ENCODE peak calls at places on chromosome 16, in five cellular contexts. C, F, U, H and S are unnamed samples.

GRCh38 chr16:10678655-10679054 is 16.1 kb downstream of the TEKT5 start:
- DNase-seq in C (no peak), F (no peak), H (no peak), U (no peak), S (no peak)

GRCh38 chr16:66845791-66846221 is 1.6 kb downstream of the CA7 start:
- DNase-seq in C (no peak), U (no peak), H (peak), F (no peak), S (no peak)

GRCh38 chr16:65933703-65934102 is 432.8 kb upstream of the CDH5 start:
- DNase-seq in H (no peak), C (no peak), F (no peak), U (no peak), S (no peak)

GRCh38 chr16:719815-720506 is 985 bp upstream of the ANTKMT start:
- DNase-seq in C (no peak), F (peak), H (no peak), U (no peak), S (peak)

GRCh38 chr16:66695474-66695934 is 1.0 kb downstream of the CMTM4 start:
- DNase-seq in F (no peak), U (no peak), C (no peak), H (no peak), S (no peak)

GRCh38 chr16:86528061-86528929 is 18.0 kb downstream of the FOXF1 start:
- DNase-seq in C (no peak), U (no peak), H (no peak), F (no peak), S (peak)

GRCh38 chr16:52035406-52035805 is 511.5 kb downstream of the TOX3 start:
- DNase-seq in F (no peak), U (no peak), C (no peak), H (no peak), S (no peak)

GRCh38 chr16:74297296-74297665 is 667 bp downstream of the PSMD7 start:
- DNase-seq in F (peak), C (no peak), H (no peak), U (no peak), S (no peak)

GRCh38 chr16:56549744-56550385 is 15.0 kb upstream of the MT4 start:
- DNase-seq in U (no peak), H (no peak), F (no peak), C (no peak), S (no peak)

DNA sequence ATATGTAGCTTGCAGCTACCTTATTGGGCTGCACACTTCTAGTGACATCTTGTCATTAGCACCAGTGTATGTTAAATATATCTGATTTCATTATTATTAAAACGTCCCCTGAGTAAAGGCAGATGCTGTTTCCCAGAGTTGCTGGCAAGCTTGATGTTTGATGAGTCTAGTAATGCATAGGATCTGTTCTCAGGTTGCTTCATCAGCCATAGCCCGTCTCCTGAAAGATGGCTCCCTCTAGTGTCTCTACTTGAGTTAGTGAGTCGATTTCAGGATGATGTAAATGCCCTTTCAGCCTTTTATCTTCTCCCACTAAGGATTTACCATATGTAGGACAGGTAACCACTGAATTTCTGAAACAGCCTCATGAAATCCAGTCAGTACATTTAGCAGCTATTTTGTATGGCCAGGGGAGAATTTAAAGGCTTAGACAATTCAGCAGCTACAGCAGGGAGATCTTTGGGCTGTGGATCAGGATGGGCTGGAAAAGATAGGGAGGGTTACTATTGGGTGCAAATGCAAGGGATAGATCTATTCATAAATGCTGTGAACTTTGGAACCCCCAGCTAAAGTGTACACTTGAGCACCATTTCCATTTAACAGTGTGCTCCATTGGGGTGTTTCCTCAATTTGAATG is 376.3 kb downstream of the CNTNAP4 start:
- DNase-seq in F (peak), H (no peak), C (no peak), U (no peak), S (no peak)
- TF ChIP-seq CTCF in F (peak), H (no peak), C (peak), U (no peak), S (no peak)

DNA sequence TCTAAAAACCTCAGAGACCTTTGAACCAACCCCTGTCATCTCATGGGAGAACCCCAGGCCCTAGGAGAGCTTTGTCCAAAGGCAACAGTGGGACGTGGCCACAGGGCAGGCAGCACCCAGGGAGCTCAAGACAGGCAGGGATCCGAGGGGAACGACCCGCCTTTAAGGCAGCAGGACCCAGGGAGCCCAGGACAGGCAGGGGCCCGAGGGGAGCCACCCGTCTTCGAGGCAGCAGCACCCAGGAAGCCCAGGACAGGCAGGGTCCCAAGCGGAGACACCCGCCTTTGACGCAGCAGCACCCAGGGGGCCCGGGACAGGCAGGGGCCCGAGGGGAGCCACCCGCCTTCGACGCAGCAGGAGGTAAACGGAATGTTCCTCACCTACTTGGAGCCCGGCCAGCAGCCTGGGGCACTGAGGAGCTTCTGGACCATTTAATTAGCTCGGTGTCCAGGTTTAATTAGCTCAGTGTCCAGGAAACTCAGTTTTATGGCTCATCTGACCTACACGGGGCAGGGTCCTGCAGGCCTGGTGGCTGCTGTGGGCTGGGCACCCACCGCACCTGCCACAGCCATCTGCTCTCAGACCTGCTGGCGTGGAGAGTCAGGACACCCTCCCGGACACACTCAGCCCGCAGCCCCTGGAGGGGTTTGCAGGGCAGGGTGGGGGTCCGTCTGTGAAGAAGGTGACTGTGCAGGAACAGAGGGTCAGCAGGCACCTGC is 24.4 kb downstream of the PIEZO1 start:
- DNase-seq in F (peak), C (no peak), U (no peak), H (no peak), S (no peak)
- TF ChIP-seq EP300 in F (no peak), C (no peak), U (no peak), H (no peak), S (no peak)

GRCh38 chr16:84788968-84789371 is 30.8 kb upstream of the CRISPLD2 start:
- DNase-seq in F (peak), C (no peak), U (no peak), H (no peak), S (no peak)

GRCh38 chr16:84790291-84790690 is 29.5 kb upstream of the CRISPLD2 start:
- DNase-seq in F (no peak), H (no peak), C (no peak), U (no peak), S (no peak)

GRCh38 chr16:84789431-84789830 is 30.4 kb upstream of the CRISPLD2 start:
- DNase-seq in U (no peak), F (no peak), C (no peak), H (no peak), S (no peak)

GRCh38 chr16:84791501-84791900 is 28.3 kb upstream of the CRISPLD2 start:
- DNase-seq in H (no peak), C (no peak), F (no peak), U (no peak), S (no peak)

GRCh38 chr16:84791088-84791487 is 28.7 kb upstream of the CRISPLD2 start:
- DNase-seq in U (no peak), F (no peak), C (no peak), H (no peak), S (no peak)
- TF ChIP-seq POLR2AphosphoS5 in U (no peak), F (no peak), C (no peak), H (no peak), S (no peak)

GRCh38 chr16:14301150-14302030 is 230.3 kb downstream of the MRTFB start:
- DNase-seq in C (no peak), U (peak), H (no peak), F (peak), S (no peak)

GRCh38 chr16:14298374-14299122 is 227.4 kb downstream of the MRTFB start:
- DNase-seq in U (no peak), F (no peak), H (no peak), C (no peak), S (no peak)

GRCh38 chr16:14302399-14303181 is 231.5 kb downstream of the MRTFB start:
- DNase-seq in C (no peak), H (no peak), U (no peak), F (peak), S (no peak)

GRCh38 chr16:14302031-14302398 is 230.9 kb downstream of the MRTFB start:
- DNase-seq in U (peak), H (no peak), C (no peak), F (peak), S (peak)

DNA sequence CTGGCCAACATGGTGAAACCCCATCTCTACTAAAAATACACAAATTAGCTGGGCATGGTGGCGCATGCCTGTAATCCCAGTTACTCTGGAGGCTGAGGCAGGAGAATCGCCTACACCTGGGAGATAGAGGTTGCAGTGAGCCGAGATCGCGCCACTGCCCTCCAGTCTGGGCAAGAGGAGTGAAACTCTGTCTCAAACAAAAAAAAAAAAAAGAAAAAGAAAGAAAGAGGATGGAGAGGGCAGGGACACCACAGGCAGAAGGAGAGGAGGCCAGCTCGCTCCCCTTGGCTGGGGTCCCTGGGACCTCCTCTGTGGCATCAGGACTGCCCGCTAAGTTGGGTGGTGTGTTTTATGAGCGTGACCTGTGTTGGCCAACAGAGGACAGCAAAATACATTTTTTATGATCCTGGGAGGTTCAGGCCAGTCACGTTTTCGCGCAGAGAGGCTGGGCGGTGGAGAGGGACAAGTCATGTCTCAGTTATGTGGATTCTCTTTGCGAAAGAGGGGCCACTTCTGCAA is 229.6 kb downstream of the MRTFB start:
- DNase-seq in U (peak), H (no peak), C (no peak), F (peak), S (no peak)
- TF ChIP-seq CTCF in U (no peak), H (peak), C (peak), F (peak), S (peak)

GRCh38 chr16:77302685-77303084 is 103.5 kb downstream of the SYCE1L start:
- DNase-seq in F (no peak), C (no peak), H (no peak), U (no peak), S (no peak)

GRCh38 chr16:77304883-77305282 is 105.7 kb downstream of the SYCE1L start:
- DNase-seq in U (no peak), H (no peak), C (no peak), F (no peak), S (no peak)

GRCh38 chr16:77304134-77304533 is 104.9 kb downstream of the SYCE1L start:
- DNase-seq in C (no peak), U (no peak), F (no peak), H (no peak), S (no peak)

GRCh38 chr16:77307764-77308561 is 108.8 kb downstream of the SYCE1L start:
- DNase-seq in H (no peak), C (no peak), F (no peak), U (no peak), S (no peak)

GRCh38 chr16:77306050-77306616 is 106.9 kb downstream of the SYCE1L start:
- DNase-seq in U (no peak), C (no peak), H (no peak), F (no peak), S (no peak)
- TF ChIP-seq EP300 in U (no peak), C (no peak), H (no peak), F (no peak), S (no peak)